ENCODE peak calls at places on chromosome 2, in five cellular contexts. A is Karpas-422, U is ovary, I is spleen, Y is IMR-90. G is an unnamed sample.

GRCh38 chr2:228321019-228321418 is 139.5 kb upstream of the SPHKAP start:
- DNase-seq in A (no peak), U (no peak), I (no peak), Y (no peak), G (no peak)

GRCh38 chr2:84899681-84900080 is 5.8 kb upstream of the TMSB10 start:
- DNase-seq in A (no peak), U (no peak), I (no peak), Y (no peak), G (no peak)

GRCh38 chr2:105361132-105361889 is 24.0 kb downstream of the C2orf49 start:
- DNase-seq in A (no peak), U (no peak), I (no peak), Y (no peak), G (peak; percentile 24)

GRCh38 chr2:59184281-59185020 is 943.3 kb upstream of the FANCL start:
- DNase-seq in A (no peak), U (peak; percentile 31), I (no peak), Y (no peak), G (no peak)

GRCh38 chr2:207165121-207166038 is at the start of gene KLF7:
- DNase-seq in A (peak; percentile 52), U (peak; percentile 56), I (peak; percentile 90), Y (peak; percentile 51), G (peak; percentile 74)

GRCh38 chr2:53787255-53787910 is 539 bp downstream of the ERLEC1 start:
- DNase-seq in A (peak; percentile 56), U (no peak), I (no peak), Y (peak; percentile 48), G (peak; percentile 8)

GRCh38 chr2:139378373-139378772 is 598.2 kb upstream of the NXPH2 start:
- DNase-seq in A (no peak), U (no peak), I (no peak), Y (no peak), G (no peak)

GRCh38 chr2:166464187-166464586 is 29.9 kb downstream of the SCN7A start:
- DNase-seq in A (no peak), U (no peak), I (no peak), Y (peak; percentile 44), G (no peak)

GRCh38 chr2:9473985-9474360 is 378 bp upstream of the IAH1 start:
- DNase-seq in A (peak; percentile 78), U (peak; percentile 64), I (peak; percentile 94), Y (no peak), G (peak; percentile 74)

GRCh38 chr2:225065882-225066281 is 23.6 kb upstream of the DOCK10 start:
- DNase-seq in A (no peak), U (no peak), I (no peak), Y (no peak), G (no peak)

GRCh38 chr2:133331437-133331836 is 236.8 kb downstream of the NCKAP5 start:
- DNase-seq in A (no peak), U (no peak), I (no peak), Y (no peak), G (no peak)

GRCh38 chr2:112643488-112643887 is 2.3 kb upstream of the SLC20A1 start:
- DNase-seq in A (no peak), U (no peak), I (no peak), Y (no peak), G (no peak)

GRCh38 chr2:207854484-207855386 is 85.0 kb upstream of the FZD5 start:
- DNase-seq in A (no peak), U (no peak), I (no peak), Y (peak; percentile 87), G (no peak)

GRCh38 chr2:145744541-145745386 is 1224.8 kb upstream of the ZEB2 start:
- DNase-seq in A (no peak), U (no peak), I (no peak), Y (peak; percentile 95), G (no peak)

GRCh38 chr2:120939595-120940318 is 204.1 kb downstream of the GLI2 start:
- DNase-seq in A (peak; percentile 36), U (no peak), I (no peak), Y (peak; percentile 95), G (no peak)

GRCh38 chr2:186129767-186130581 is 356.1 kb upstream of the ZC3H15 start:
- DNase-seq in A (no peak), U (no peak), I (no peak), Y (peak; percentile 40), G (no peak)

GRCh38 chr2:176614049-176614448 is 344.8 kb downstream of the MTX2 start:
- DNase-seq in A (no peak), U (no peak), I (no peak), Y (no peak), G (no peak)

GRCh38 chr2:68698567-68699377 is 35.8 kb upstream of the ARHGAP25 start:
- DNase-seq in A (peak; percentile 58), U (no peak), I (no peak), Y (no peak), G (no peak)

GRCh38 chr2:162480067-162480466 is 136.1 kb downstream of the GCA start:
- DNase-seq in A (no peak), U (no peak), I (no peak), Y (no peak), G (no peak)

GRCh38 chr2:20196053-20196880 is 28.7 kb downstream of the SDC1 start:
- DNase-seq in A (no peak), U (no peak), I (no peak), Y (no peak), G (no peak)

GRCh38 chr2:231890896-231891513 is 35.2 kb downstream of the NPPC start:
- DNase-seq in A (no peak), U (no peak), I (peak; percentile 39), Y (no peak), G (no peak)

GRCh38 chr2:153595939-153596338 is 117.4 kb upstream of the RPRM start:
- DNase-seq in A (no peak), U (no peak), I (no peak), Y (no peak), G (no peak)

GRCh38 chr2:65300134-65300771 is 72.6 kb downstream of the ACTR2 start:
- DNase-seq in A (no peak), U (peak; percentile 88), I (no peak), Y (peak; percentile 76), G (no peak)

GRCh38 chr2:30978044-30978443 is 160.2 kb downstream of the GALNT14 start:
- DNase-seq in A (no peak), U (no peak), I (no peak), Y (no peak), G (no peak)

GRCh38 chr2:196403471-196403870 is 232.1 kb upstream of the STK17B start:
- DNase-seq in A (no peak), U (no peak), I (no peak), Y (peak; percentile 85), G (no peak)

GRCh38 chr2:15940661-15941482 is 522 bp downstream of the MYCN start:
- DNase-seq in A (no peak), U (no peak), I (no peak), Y (no peak), G (no peak)

GRCh38 chr2:107337209-107337898 is 451.4 kb upstream of the ST6GAL2 start:
- DNase-seq in A (no peak), U (no peak), I (no peak), Y (no peak), G (no peak)

GRCh38 chr2:119520696-119521436 is 3.4 kb downstream of the SCTR start:
- DNase-seq in A (no peak), U (no peak), I (no peak), Y (no peak), G (no peak)

GRCh38 chr2:101616411-101616810 is 81.1 kb upstream of the MAP4K4 start:
- DNase-seq in A (no peak), U (no peak), I (no peak), Y (peak; percentile 34), G (no peak)

GRCh38 chr2:70728128-70728527 is 39.9 kb downstream of the ADD2 start:
- DNase-seq in A (no peak), U (no peak), I (no peak), Y (no peak), G (no peak)

DNA sequence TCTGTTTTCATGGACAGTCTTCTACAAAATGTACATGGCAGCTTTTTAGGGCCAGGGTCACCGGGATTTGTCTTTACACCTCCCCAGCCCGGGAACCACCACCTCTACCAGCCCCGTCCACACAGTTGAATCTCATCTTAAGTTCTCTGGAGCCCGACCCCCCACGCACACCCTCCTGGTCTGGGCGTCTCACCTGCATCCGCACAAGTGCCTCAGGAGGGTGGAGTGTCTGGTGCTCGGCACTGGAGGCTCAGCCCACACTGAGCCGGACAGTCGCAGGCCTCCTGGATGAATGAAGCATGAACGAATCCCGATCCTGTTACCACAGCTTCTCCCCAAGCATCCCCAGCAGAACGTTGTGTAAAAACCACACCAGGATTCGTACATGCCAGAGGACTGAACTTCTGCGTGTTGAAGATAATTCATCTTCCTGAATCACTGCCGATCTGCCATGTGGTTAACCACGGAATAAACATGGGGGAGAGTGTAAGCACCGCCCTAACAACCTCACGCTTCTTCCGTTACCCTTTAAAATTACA is 162.0 kb downstream of the RTP5 start:
- DNase-seq in A (no peak), U (no peak), I (peak; percentile 76), Y (peak; percentile 95), G (peak; percentile 79)
- H3K27me3 ChIP-seq in A (no peaks in the 10 kb centered on the region), U (no peaks in the 10 kb centered on the region), I (peaks cover 93% of the 10 kb centered on the region), Y (peaks cover 80% of the 10 kb centered on the region), G (no peaks in the 10 kb centered on the region)

GRCh38 chr2:238859636-238860347 is 11.9 kb downstream of the TWIST2 start:
- DNase-seq in A (no peak), U (no peak), I (peak; percentile 59), Y (no peak), G (no peak)
- H3K4me1 ChIP-seq in A (peaks cover 7% of the 10 kb centered on the region), U (peaks cover 8% of the 10 kb centered on the region), I (no peaks in the 10 kb centered on the region), Y (peaks cover 15% of the 10 kb centered on the region), G (no peaks in the 10 kb centered on the region)

GRCh38 chr2:144437636-144438035 is 82.3 kb downstream of the ZEB2 start:
- DNase-seq in A (no peak), U (no peak), I (no peak), Y (no peak), G (no peak)

GRCh38 chr2:144443837-144444236 is 76.1 kb downstream of the ZEB2 start:
- DNase-seq in A (no peak), U (no peak), I (no peak), Y (no peak), G (no peak)

GRCh38 chr2:144441711-144442141 is 78.2 kb downstream of the ZEB2 start:
- DNase-seq in A (no peak), U (no peak), I (no peak), Y (no peak), G (no peak)

GRCh38 chr2:144434865-144435264 is 85.1 kb downstream of the ZEB2 start:
- DNase-seq in A (no peak), U (no peak), I (no peak), Y (no peak), G (no peak)

DNA sequence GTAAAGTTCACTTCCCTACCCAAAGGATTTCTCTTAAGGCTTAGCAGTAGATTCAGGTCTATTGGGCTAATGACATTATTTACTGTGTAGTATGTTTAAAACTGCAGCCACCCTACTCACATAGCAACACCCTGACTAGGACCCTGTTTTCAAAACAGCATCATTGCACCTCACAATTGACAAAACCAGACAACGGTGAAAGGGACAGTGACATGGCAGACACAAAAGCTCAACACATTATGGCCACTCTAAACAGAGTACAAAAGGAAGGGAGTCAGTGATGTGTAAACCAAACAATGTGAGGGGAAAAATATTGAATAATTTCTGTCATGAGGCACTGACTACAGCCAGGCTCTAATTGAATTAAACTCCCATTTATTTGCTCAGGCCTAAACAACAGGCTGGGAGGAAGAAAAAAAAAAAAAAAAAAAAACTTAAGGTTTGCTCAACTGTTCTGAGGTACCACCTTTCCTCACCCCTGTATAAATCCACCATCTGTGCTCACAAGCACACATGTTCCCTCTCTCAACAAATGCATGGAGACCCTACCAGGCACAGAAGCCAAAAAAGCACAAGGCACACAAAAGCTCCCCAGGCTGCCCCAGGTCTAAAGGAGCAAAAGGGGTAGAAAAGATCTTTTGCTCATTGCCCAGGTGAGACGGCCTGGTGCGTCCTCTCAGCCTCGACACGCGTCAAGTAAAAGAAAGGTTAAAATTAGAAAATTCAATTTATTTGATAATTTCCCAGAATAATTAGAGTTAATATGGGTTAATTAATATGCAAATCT is 81.0 kb downstream of the ZEB2 start:
- DNase-seq in A (no peak), U (no peak), I (no peak), Y (no peak), G (no peak)
- H3K27ac ChIP-seq in A (no peak overlapping the region), U (no peak overlapping the region), I (no peak overlapping the region), Y (no peak overlapping the region), G (no peak overlapping the region)

GRCh38 chr2:37849908-37850307 is 75.2 kb upstream of the RMDN2 start:
- DNase-seq in A (no peak), U (no peak), I (no peak), Y (no peak), G (no peak)
- H3K27me3 ChIP-seq in A (no peaks in the 10 kb centered on the region), U (no peaks in the 10 kb centered on the region), I (peaks cover 3% of the 10 kb centered on the region), Y (no peaks in the 10 kb centered on the region), G (no peaks in the 10 kb centered on the region)

G was measured in CD4-positive, alpha-beta memory T cell.